ENCODE peak calls at places on chromosomes 11 and 22, in five cellular contexts. L is lung, R is kidney epithelial cell, P is A549, H is PC-3. Z is an unnamed sample.

GRCh38 chr22:37077802-37078448 is 26.4 kb downstream of the KCTD17 start:
- DNase-seq in H (peak), L (peak), P (peak), R (no peak), Z (peak)

GRCh38 chr11:123253223-123253622 is 58.2 kb upstream of the CLMP start:
- DNase-seq in P (no peak), L (no peak), R (no peak), H (no peak), Z (no peak)

GRCh38 chr11:121461843-121462242 is 9.1 kb upstream of the SORL1-AS1 start:
- DNase-seq in P (no peak), L (no peak), H (no peak), R (no peak), Z (no peak)

GRCh38 chr11:44066732-44067131 is 662 bp downstream of the ACCS start:
- DNase-seq in L (no peak), H (peak), P (no peak), R (peak), Z (no peak)

GRCh38 chr11:66607126-66607834 is 9.2 kb upstream of the RBM14 start:
- DNase-seq in R (no peak), P (no peak), L (peak), H (no peak), Z (no peak)

GRCh38 chr11:122486793-122487495 is 168.6 kb upstream of the UBASH3B start:
- DNase-seq in H (peak), L (no peak), P (no peak), R (no peak), Z (no peak)

GRCh38 chr11:134386945-134387344 is 25.1 kb downstream of the B3GAT1 start:
- DNase-seq in L (no peak), R (no peak), H (no peak), P (no peak), Z (no peak)

GRCh38 chr11:19739872-19740271 is 27.2 kb downstream of the NAV2 start:
- DNase-seq in P (no peak), H (no peak), L (no peak), R (no peak), Z (no peak)

GRCh38 chr22:36371920-36372319 is 15.8 kb downstream of the MYH9 start:
- DNase-seq in R (no peak), L (no peak), H (no peak), P (no peak), Z (no peak)

GRCh38 chr22:28812491-28812890 is 12.1 kb upstream of the XBP1 start:
- DNase-seq in H (no peak), P (no peak), R (no peak), L (no peak), Z (no peak)

GRCh38 chr11:2205214-2205770 is 33.7 kb upstream of the TH start:
- DNase-seq in R (no peak), H (no peak), L (no peak), P (no peak), Z (no peak)

GRCh38 chr22:40196628-40197027 is 18.9 kb downstream of the TNRC6B start:
- DNase-seq in L (no peak), R (peak), H (peak), P (peak), Z (peak)

GRCh38 chr22:22462813-22463567 is 45.6 kb downstream of the ZNF280B start:
- DNase-seq in H (peak), L (no peak), R (no peak), P (no peak), Z (no peak)

GRCh38 chr22:40001800-40002577 is 7.2 kb downstream of the FAM83F start:
- DNase-seq in H (no peak), P (no peak), L (no peak), R (no peak), Z (no peak)

GRCh38 chr11:133910101-133910500 is 46.7 kb downstream of the IGSF9B start:
- DNase-seq in H (no peak), L (no peak), R (no peak), P (no peak), Z (no peak)

GRCh38 chr22:49113758-49114157 is 713.9 kb downstream of the BRD1 start:
- DNase-seq in P (no peak), H (no peak), R (no peak), L (no peak), Z (no peak)

GRCh38 chr22:24271406-24271760 is 752 bp downstream of the SPECC1L start:
- DNase-seq in R (no peak), H (peak), L (no peak), P (no peak), Z (no peak)

GRCh38 chr22:25193548-25193947 is 6.1 kb upstream of the CRYBB3 start:
- DNase-seq in L (no peak), H (no peak), P (no peak), R (no peak), Z (no peak)

GRCh38 chr11:67240575-67241389 is 25.5 kb upstream of the GRK2 start:
- DNase-seq in P (peak), R (peak), H (peak), L (peak), Z (peak)

GRCh38 chr11:6414874-6415328 is 4.0 kb downstream of the APBB1 start:
- DNase-seq in P (no peak), L (no peak), R (no peak), H (no peak), Z (no peak)

GRCh38 chr11:69883292-69884255 is 64.4 kb upstream of the FGF3 start:
- DNase-seq in H (no peak), P (no peak), R (no peak), L (no peak), Z (no peak)

GRCh38 chr11:100825610-100826009 is 138.5 kb downstream of the ARHGAP42 start:
- DNase-seq in R (no peak), P (no peak), H (no peak), L (no peak), Z (no peak)
- TF ChIP-seq CTCF in R (no peak), P (no peak), H (no peak), L (no peak), Z (no peak)

DNA sequence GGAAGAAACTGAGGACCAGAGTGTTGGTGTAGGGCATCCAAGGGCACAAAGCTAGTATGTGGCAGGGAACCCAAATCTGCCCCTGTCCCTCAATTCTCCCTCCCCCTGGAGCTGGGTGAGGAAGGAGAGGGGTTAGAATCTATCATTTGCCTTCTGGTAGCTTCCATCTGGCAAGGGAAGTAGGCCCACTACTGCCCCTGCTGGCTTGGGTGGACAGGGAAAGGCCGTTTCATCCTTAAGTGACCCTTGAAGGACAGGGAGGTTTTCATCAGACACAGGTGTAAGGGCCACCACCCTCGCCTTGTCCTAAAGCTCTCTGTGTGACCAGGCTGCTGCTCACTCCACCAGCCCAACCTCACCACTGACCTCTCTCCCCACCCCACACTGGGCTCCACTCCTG is 22.1 kb downstream of the NECTIN1 start:
- DNase-seq in L (no peak), H (no peak), R (no peak), P (peak), Z (no peak)
- TF ChIP-seq CTCF in L (no peak), H (peak), R (peak), P (no peak), Z (peak)

GRCh38 chr11:119011476-119011875 is 6.7 kb downstream of the RPS25 start:
- DNase-seq in R (no peak), P (no peak), L (no peak), H (no peak), Z (no peak)

GRCh38 chr11:119000906-119001305 is 3.0 kb downstream of the CENATAC start:
- DNase-seq in H (peak), L (no peak), P (no peak), R (no peak), Z (no peak)

DNA sequence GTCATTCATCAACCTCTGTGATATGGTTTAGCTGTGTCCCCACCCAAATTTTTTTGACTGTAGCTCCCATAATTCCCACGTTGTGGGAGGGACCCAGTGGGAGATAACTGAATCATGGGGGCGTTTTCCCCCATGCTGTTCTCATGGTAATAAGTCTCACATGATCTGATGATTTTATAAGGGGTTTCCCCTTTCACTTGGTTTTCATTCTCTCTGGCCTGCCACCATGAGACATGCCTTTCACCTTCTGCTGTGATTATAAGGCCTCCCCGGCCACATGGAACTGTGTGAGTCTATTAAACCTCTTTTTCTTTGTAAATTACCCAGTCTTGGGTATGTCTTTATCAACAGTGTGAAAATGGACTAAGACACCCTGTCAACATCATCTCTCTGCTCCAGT is 8.8 kb downstream of the CENATAC start:
- DNase-seq in P (no peak), R (no peak), L (no peak), H (no peak), Z (no peak)
- TF ChIP-seq CTCF in P (no peak), R (no peak), L (no peak), H (no peak), Z (no peak)

DNA sequence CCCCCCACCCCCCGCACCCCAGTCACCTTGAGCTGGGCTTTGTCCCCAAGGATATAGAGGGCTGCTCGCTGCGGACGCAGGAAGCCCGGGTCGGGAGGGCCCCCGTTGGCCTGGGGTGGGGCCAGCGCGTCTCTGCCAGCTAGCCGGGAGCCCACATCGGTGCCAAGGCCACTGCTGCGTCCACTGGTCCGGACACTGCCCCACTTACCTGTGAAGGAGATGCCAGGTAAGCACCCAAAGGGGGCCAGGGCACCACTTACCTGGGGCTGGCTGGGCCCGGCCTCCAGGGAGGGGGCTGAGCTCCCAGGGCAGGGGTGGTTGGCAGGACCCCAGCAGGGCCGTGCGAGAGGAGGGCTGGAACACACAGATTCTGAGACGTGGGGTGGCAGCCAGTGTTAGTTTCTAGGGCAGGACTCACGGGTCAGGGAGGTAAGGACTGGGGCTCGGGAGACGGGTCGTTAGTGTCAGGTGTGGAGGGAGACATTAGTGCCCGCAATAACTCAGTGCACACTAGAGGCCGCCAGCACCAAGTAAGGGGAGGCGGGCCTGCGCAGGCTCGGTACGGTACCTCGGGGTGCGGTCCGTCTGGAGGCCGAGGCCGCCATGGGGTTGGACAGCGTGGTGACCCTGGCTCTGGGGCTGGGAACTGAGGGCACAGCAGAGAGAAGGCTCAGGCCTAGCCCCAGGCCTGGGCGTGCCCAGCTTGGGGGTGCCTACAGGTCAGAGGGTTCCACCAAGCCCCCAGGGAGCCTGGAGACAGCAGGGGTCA is 18.2 kb downstream of the SBF1 start:
- DNase-seq in L (no peak), P (no peak), R (no peak), H (no peak), Z (no peak)
- TF ChIP-seq CTCF in L (no peak), P (peak), R (peak), H (peak), Z (peak)

GRCh38 chr11:11621881-11622706 is at the start of gene GALNT18:
- DNase-seq in H (peak), L (peak), P (peak), R (peak), Z (peak)
- TF ChIP-seq CTCF in H (peak), L (peak), P (peak), R (peak), Z (peak)

GRCh38 chr11:131841925-131842635 is 471.7 kb downstream of the NTM start:
- DNase-seq in L (no peak), H (no peak), R (no peak), P (no peak), Z (no peak)
- TF ChIP-seq CTCF in L (no peak), H (no peak), R (no peak), P (no peak), Z (no peak)

DNA sequence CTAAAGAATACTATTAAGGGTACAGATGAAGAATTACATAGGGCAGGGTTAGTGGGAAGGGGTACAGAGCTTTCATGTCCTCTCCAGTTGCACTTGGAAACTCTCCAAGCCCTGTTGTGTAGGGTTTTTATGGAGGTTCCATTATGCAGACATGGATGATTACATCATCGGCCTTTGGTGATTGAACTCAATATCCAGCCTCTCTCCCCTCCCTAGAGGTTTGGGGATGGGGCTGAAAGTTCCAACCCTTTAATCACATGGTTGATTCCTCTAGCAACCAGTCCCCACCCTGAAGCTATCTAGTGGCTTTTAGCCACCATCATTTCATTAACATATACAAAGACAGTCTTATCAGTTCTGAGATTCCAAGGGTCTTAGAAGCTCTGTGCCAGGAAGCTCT is 472.5 kb downstream of the BUD13 start:
- DNase-seq in H (no peak), L (no peak), P (no peak), R (no peak), Z (no peak)
- TF ChIP-seq CTCF in H (no peak), L (no peak), P (no peak), R (no peak), Z (no peak)

Z was measured in GM10248.